ENCODE peak calls at places on chromosomes 3 and 15, in four cellular contexts. W is dorsolateral prefrontal cortex, A is pancreas, Q is body of pancreas. V is an unnamed sample.

GRCh38 chr15:93413745-93414144 is 324.7 kb upstream of the RGMA start:
- DNase-seq in W (no peak), A (no peak), Q (no peak), V (no peak)

GRCh38 chr3:129650256-129650872 is 43.9 kb upstream of the PLXND1 start:
- DNase-seq in W (peak), A (peak), Q (peak), V (peak)

GRCh38 chr3:119352863-119353527 is 58.8 kb downstream of the ARHGAP31 start:
- DNase-seq in W (no peak), A (no peak), Q (no peak), V (peak)

GRCh38 chr3:135008326-135008725 is 213.3 kb downstream of the EPHB1 start:
- DNase-seq in W (no peak), A (no peak), Q (no peak), V (no peak)

GRCh38 chr3:121855555-121855954 is 20.5 kb downstream of the EAF2 start:
- DNase-seq in W (no peak), A (no peak), Q (no peak), V (no peak)

GRCh38 chr3:106025151-106025722 is 156.4 kb upstream of the CBLB start:
- DNase-seq in W (no peak), A (peak), Q (peak), V (peak)

GRCh38 chr3:130760922-130761321 is 14.3 kb upstream of the PIK3R4 start:
- DNase-seq in W (no peak), A (no peak), Q (no peak), V (no peak)

GRCh38 chr3:127673191-127674098 is 693 bp downstream of the ABTB1 start:
- DNase-seq in W (peak), A (peak), Q (peak), V (peak)

GRCh38 chr3:132404276-132404675 is 13.0 kb upstream of the DNAJC13 start:
- DNase-seq in W (no peak), A (no peak), Q (no peak), V (no peak)

GRCh38 chr3:194395201-194395600 is 3.9 kb downstream of the GP5 start:
- DNase-seq in W (no peak), A (no peak), Q (no peak), V (no peak)

GRCh38 chr3:89179355-89179997 is 72.1 kb downstream of the EPHA3 start:
- DNase-seq in W (no peak), A (no peak), Q (no peak), V (peak)

GRCh38 chr15:33194704-33195261 is at the start of gene FMN1:
- DNase-seq in W (peak), A (peak), Q (peak), V (peak)

GRCh38 chr3:146637871-146638270 is 32.7 kb upstream of the PLSCR5 start:
- DNase-seq in W (no peak), A (no peak), Q (no peak), V (no peak)

GRCh38 chr3:189848636-189849035 is 217.4 kb downstream of the TP63 start:
- DNase-seq in W (no peak), A (no peak), Q (no peak), V (no peak)

GRCh38 chr3:169869484-169870304 is at the start of gene LRRC31:
- DNase-seq in W (no peak), A (no peak), Q (no peak), V (no peak)

GRCh38 chr3:169867584-169868211 is 2.0 kb downstream of the LRRC31 start:
- DNase-seq in W (no peak), A (no peak), Q (no peak), V (no peak)

GRCh38 chr3:169868369-169868768 is 1.4 kb downstream of the LRRC31 start:
- DNase-seq in W (no peak), A (no peak), Q (no peak), V (no peak)

DNA sequence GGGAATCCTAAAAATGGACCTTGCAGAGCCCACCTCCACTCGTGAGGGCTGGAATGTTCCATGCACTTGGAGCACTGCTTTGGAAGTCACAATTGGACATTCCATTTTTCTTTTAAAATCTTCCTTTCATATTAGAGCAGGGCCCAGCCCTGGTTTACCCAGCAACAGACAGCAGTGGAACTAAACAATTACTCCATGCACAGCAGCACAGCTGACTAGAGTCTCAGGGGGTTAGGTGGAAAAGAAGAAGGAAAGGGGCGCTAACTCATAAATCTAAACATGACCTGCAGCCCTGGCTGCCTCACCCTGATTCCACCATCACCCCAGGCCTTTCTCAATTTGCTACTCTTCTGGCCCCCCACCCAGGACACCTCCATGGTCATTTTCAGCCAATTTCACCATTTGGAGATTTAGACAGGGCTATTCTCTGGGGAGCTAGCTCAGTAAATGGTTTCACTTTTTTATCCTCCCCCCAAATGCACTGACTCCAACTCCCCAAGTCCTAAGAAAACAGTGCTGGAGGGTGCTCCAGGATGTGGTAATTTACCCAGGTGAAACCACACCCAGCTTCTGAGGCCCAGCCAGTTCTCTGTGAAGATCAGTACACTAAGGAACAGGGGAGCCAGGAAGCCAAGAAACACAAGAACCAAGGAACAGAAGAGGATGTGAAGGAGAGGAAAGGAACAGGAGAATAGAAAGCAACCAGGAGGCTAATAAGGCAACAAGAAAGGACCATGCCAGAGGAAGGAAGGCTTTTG is 1.6 kb upstream of the LRRC31 start:
- DNase-seq in W (no peak), A (no peak), Q (no peak), V (no peak)
- H3K4me3 ChIP-seq in W (no peak), A (no peak), Q (no peak), V (no peak)

GRCh38 chr3:31289592-31289991 is 243.1 kb upstream of the STT3B start:
- DNase-seq in W (no peak), A (no peak), Q (no peak), V (no peak)
- TF ChIP-seq CTCF in W (no peak), A (no peak), Q (no peak), V (no peak)

GRCh38 chr3:23810342-23811116 is 4.8 kb downstream of the UBE2E1 start:
- DNase-seq in W (peak), A (peak), Q (peak), V (peak)

GRCh38 chr3:23809840-23810341 is 4.1 kb downstream of the UBE2E1 start:
- DNase-seq in W (no peak), A (no peak), Q (no peak), V (peak)

GRCh38 chr3:23808525-23808924 is 2.8 kb downstream of the UBE2E1 start:
- DNase-seq in W (no peak), A (no peak), Q (no peak), V (no peak)

GRCh38 chr3:23811117-23811487 is 5.3 kb downstream of the UBE2E1 start:
- DNase-seq in W (no peak), A (no peak), Q (peak), V (no peak)

DNA sequence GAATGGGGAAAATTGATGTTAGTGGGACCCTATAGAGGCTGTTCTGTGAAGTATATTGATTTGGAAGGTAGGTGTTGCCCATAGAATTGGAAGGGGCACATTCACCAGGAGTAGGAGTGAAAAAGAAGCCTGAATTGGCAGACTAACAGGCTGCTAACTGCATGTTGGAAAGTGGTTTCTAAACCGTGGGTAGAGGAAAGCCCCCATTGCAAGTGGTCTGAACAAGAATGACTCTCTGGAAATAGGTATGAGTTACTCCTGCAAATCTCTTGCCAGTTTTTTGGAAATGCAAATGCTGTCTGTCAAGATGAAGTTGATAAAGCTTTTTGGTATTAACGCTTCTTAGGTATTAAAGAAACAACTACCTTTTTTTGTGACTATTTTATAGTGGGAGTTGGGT is 3.5 kb downstream of the UBE2E1 start:
- DNase-seq in W (no peak), A (no peak), Q (no peak), V (no peak)
- H3K4me3 ChIP-seq in W (peak), A (no peak), Q (no peak), V (no peak)

DNA sequence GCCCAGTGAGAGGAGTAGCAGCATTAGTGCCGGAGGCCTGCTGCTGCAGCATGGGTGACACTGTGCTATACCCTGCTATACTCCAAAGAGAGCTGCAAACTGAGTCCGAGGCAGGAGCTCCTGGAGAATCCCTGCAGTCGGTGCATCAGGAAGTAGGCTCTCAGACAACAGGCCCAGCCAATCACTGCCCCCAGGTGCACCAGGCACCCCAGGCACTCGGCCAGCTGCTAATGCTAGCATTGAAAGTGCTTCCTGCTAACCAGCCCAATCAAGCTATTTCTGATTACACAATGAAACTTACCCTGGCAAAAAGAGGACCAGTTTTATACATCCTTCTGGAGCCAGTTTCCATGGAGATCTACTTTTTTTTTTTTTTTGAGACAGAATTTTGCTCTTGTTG is 45.6 kb upstream of the IREB2 start:
- DNase-seq in W (peak), A (peak), Q (no peak), V (no peak)
- TF ChIP-seq CTCF in W (no peak), A (no peak), Q (no peak), V (no peak)

DNA sequence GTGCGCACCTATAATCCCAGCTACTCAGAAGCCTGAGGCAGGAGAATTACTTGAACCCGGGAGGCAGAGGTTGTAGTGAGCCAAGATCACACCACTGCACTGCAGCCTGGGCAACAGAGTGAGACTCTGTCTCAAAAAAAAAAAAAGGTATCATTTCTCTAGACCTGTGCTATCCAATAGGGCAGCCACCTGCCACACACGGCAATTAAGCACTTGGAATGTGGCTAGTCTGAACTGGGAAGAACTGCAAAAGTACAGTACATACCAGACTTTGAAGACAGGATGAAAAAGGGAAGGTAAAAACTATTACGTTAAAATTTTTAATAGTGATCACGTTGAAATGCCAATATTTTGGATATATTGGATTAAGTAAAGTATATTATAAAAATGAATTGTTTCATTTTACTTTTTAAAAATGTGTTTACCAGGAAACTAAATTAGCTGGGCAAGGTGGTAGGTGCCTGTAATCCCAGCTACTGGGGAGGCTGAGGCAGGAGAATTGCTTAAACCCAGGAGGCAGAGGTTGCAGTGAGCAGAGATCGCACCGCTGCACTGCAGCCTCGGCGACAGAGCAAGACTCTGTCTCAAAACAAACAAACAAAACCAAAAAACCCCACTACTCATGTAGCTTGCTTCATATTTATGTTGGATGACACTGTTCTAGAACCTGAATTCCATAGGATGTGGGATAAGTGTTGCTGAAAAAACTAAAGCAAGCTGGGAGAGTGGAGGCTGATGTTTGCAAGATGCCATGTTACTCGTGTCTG is 2.3 kb downstream of the CYP8B1 start:
- DNase-seq in W (no peak), A (no peak), Q (no peak), V (no peak)
- H3K4me3 ChIP-seq in W (no peak), A (no peak), Q (no peak), V (no peak)